ENCODE peak calls at places on chromosomes 16 and 17, in five cellular contexts. C is neural progenitor cell, K is astrocyte of the spinal cord, V is tibial nerve, S is BE2C. B is an unnamed sample.

GRCh38 chr17:59761385-59762021 is 54.0 kb downstream of the VMP1 start:
- DNase-seq in C (peak; percentile 54), K (peak; percentile 96), V (no peak), S (no peak), B (no peak)

GRCh38 chr16:77849640-77850258 is 61.4 kb downstream of the VAT1L start:
- DNase-seq in C (no peak), K (no peak), V (no peak), S (no peak), B (no peak)

GRCh38 chr16:23026777-23027362 is 122.4 kb downstream of the USP31 start:
- DNase-seq in C (peak; percentile 82), K (peak; percentile 5), V (no peak), S (no peak), B (no peak)

GRCh38 chr16:79402920-79403319 is 197.6 kb downstream of the MAF start:
- DNase-seq in C (no peak), K (no peak), V (no peak), S (no peak), B (no peak)

GRCh38 chr17:4852504-4853075 is 19.4 kb downstream of the MINK1 start:
- DNase-seq in C (no peak), K (peak; percentile 30), V (no peak), S (peak; percentile 22), B (no peak)

GRCh38 chr16:15708096-15708495 is 58.1 kb downstream of the NDE1 start:
- DNase-seq in C (no peak), K (peak; percentile 27), V (no peak), S (no peak), B (peak; percentile 27)

GRCh38 chr17:80779961-80780380 is 211.7 kb upstream of the CHMP6 start:
- DNase-seq in C (no peak), K (no peak), V (no peak), S (peak; percentile 72), B (no peak)

GRCh38 chr17:42002792-42003301 is 14.4 kb downstream of the DNAJC7 start:
- DNase-seq in C (no peak), K (peak; percentile 64), V (no peak), S (no peak), B (no peak)

GRCh38 chr17:73956595-73957465 is 246.6 kb upstream of the RPL38 start:
- DNase-seq in C (peak; percentile 90), K (no peak), V (no peak), S (peak; percentile 85), B (no peak)
- TF ChIP-seq CTCF in C (peak; percentile 79), K (peak; percentile 25), V (peak; percentile 32), S (peak; percentile 82), B (no peak)

GRCh38 chr17:73609078-73609477 is 35.2 kb downstream of the SDK2 start:
- DNase-seq in C (no peak), K (no peak), V (no peak), S (no peak), B (no peak)

GRCh38 chr17:73600103-73600871 is 44.0 kb downstream of the SDK2 start:
- DNase-seq in C (no peak), K (peak; percentile 5), V (no peak), S (peak; percentile 72), B (no peak)

GRCh38 chr17:73604046-73604445 is 40.2 kb downstream of the SDK2 start:
- DNase-seq in C (no peak), K (no peak), V (no peak), S (no peak), B (no peak)

GRCh38 chr17:73605444-73605843 is 38.8 kb downstream of the SDK2 start:
- DNase-seq in C (no peak), K (no peak), V (no peak), S (no peak), B (no peak)

GRCh38 chr17:73604476-73604875 is 39.8 kb downstream of the SDK2 start:
- DNase-seq in C (no peak), K (no peak), V (no peak), S (no peak), B (no peak)
- H3K4me3 ChIP-seq in C (no peak overlapping the region), K (no peak overlapping the region), V (no peak overlapping the region), S (no peak overlapping the region), B (no peak overlapping the region)

GRCh38 chr16:58678716-58679115 is 5.9 kb downstream of the SLC38A7 start:
- DNase-seq in C (no peak), K (no peak), V (no peak), S (no peak), B (no peak)
- TF ChIP-seq CTCF in C (no peak), K (peak; percentile 11), V (no peak), S (no peak), B (peak; percentile 43)

GRCh38 chr17:45240905-45241314 is 19.2 kb downstream of the FMNL1 start:
- DNase-seq in C (no peak), K (no peak), V (no peak), S (no peak), B (no peak)
- H3K4me3 ChIP-seq in C (peak overlapping the region; percentile 65), K (no peak overlapping the region), V (no peak overlapping the region), S (peak overlapping the region; percentile 54), B (peak overlapping the region; percentile 55)

DNA sequence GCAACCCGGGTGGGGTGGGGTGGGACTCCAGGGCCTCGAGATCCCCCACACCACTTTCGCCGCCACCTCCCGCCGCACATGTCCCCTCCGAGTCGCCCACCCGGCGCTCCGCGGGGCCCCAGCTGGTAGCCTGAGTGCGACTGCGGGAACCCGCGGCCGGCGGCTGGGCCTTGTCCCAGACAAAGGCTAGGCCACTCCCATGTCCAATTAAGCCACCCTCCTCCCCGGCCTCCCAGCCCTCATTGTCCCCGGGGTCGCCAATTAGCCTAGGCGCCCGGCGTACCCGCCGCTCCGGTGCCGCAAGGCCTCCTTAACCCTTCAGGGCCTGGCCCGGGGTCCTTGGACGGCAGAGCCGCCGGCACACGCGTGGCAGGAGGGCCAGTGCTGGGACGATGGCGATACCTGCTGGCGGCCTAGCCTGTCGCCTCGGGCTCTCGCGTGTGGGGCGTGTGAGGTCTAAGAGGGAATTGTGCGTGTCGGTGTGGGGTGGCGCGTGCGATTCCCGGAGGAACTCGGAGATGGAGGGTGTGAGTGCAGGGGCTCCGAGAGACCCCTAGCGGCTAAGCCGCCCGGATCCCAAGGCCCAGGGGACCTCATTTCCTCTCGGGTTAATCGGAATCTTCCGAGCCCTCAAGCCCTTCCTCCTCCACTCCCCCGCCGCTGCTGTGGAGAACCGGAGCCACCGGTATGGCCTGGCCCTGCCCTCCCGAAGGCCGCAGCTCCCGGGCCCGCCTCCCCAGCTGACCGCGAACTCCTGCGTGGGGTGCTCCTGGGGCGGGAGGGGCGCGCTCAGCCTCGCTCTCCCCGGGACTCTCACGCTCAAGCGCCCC is 11.7 kb downstream of the TBX2 start:
- DNase-seq in C (peak; percentile 87), K (peak; percentile 61), V (no peak), S (peak; percentile 85), B (no peak)
- TF ChIP-seq CTCF in C (peak; percentile 48), K (peak; percentile 18), V (no peak), S (peak; percentile 63), B (peak; percentile 28)

GRCh38 chr16:84086996-84087395 is 29.7 kb downstream of the MBTPS1 start:
- DNase-seq in C (no peak), K (no peak), V (no peak), S (no peak), B (no peak)

GRCh38 chr16:84084570-84085270 is 32.0 kb downstream of the MBTPS1 start:
- DNase-seq in C (peak; percentile 83), K (peak; percentile 64), V (no peak), S (peak; percentile 73), B (peak; percentile 18)

GRCh38 chr16:84086357-84086756 is 30.4 kb downstream of the MBTPS1 start:
- DNase-seq in C (no peak), K (no peak), V (no peak), S (no peak), B (no peak)

GRCh38 chr16:84085271-84085667 is 31.5 kb downstream of the MBTPS1 start:
- DNase-seq in C (no peak), K (no peak), V (no peak), S (no peak), B (no peak)

DNA sequence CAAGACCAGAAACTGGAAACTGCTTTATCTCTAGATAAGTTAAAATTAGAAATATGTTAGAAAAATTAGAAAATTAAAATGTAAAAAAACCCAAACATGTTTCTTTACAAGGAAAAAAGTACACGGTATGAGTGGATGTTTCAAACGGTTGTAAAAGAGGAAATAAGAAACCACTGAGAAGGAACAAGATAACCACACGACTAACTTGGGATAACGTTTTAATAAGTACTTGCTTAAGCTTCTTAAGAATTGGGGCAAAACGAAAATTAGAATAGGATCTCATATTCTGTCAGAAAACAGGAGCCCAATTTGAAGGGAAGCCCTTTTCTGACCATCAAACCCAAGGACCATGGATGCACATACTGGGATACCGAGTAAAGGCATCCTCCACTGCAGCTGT is 31.0 kb downstream of the MBTPS1 start:
- DNase-seq in C (no peak), K (no peak), V (no peak), S (no peak), B (no peak)
- H3K4me3 ChIP-seq in C (no peak overlapping the region), K (no peak overlapping the region), V (no peak overlapping the region), S (no peak overlapping the region), B (no peak overlapping the region)

GRCh38 chr17:60770946-60771422 is 93.3 kb downstream of the BCAS3 start:
- DNase-seq in C (no peak), K (no peak), V (no peak), S (no peak), B (no peak)

GRCh38 chr17:60767744-60768308 is 90.2 kb downstream of the BCAS3 start:
- DNase-seq in C (no peak), K (no peak), V (no peak), S (no peak), B (no peak)

GRCh38 chr17:60769327-60769726 is 91.7 kb downstream of the BCAS3 start:
- DNase-seq in C (no peak), K (no peak), V (no peak), S (peak; percentile 11), B (no peak)

GRCh38 chr17:60773552-60773951 is 95.9 kb downstream of the BCAS3 start:
- DNase-seq in C (no peak), K (no peak), V (no peak), S (no peak), B (no peak)
- TF ChIP-seq CTCF in C (no peak), K (no peak), V (no peak), S (no peak), B (no peak)

GRCh38 chr16:81319221-81319912 is 4.6 kb downstream of the GAN start:
- DNase-seq in C (no peak), K (peak; percentile 79), V (no peak), S (no peak), B (no peak)
- H3K4me3 ChIP-seq in C (no peak overlapping the region), K (no peak overlapping the region), V (no peak overlapping the region), S (no peak overlapping the region), B (no peak overlapping the region)

GRCh38 chr17:75077490-75078096 is 10.2 kb upstream of the SLC16A5 start:
- DNase-seq in C (no peak), K (peak; percentile 32), V (no peak), S (no peak), B (no peak)
- TF ChIP-seq CTCF in C (no peak), K (peak; percentile 14), V (no peak), S (no peak), B (peak; percentile 10)